ENCODE peak calls at places on chromosomes 7 and 10, in eight cellular contexts. Q, T, K, F, N, M, I and W are unnamed samples.

GRCh38 chr7:94423865-94424264 is 29.2 kb downstream of the COL1A2 start:
- DNase-seq in N (no peak), Q (no peak), I (no peak), K (no peak), F (no peak), M (no peak), T (peak; percentile 70), W (no peak)

GRCh38 chr7:16657656-16658279 is 11.8 kb downstream of the BZW2 start:
- DNase-seq in M (no peak), I (peak; percentile 47), F (no peak), T (peak; percentile 91), K (no peak), N (peak; percentile 47), Q (no peak), W (no peak)

GRCh38 chr10:133264455-133264854 is 12.2 kb downstream of the ADAM8 start:
- DNase-seq in T (no peak), I (no peak), K (no peak), Q (peak; percentile 39), N (no peak), M (no peak), F (no peak), W (no peak)

GRCh38 chr7:122752583-122752982 is 49.9 kb upstream of the RNF148 start:
- DNase-seq in K (no peak), T (no peak), I (no peak), M (no peak), F (no peak), Q (no peak), N (no peak), W (no peak)

GRCh38 chr7:129427646-129428045 is 6.6 kb upstream of the STRIP2 start:
- DNase-seq in F (no peak), N (no peak), I (no peak), Q (no peak), M (no peak), T (no peak), K (no peak), W (no peak)

GRCh38 chr7:149686001-149686400 is 87.4 kb downstream of the ZNF467 start:
- DNase-seq in M (no peak), K (no peak), Q (no peak), N (no peak), F (no peak), T (peak; percentile 68), I (no peak), W (no peak)

GRCh38 chr7:130560972-130561371 is 69.1 kb downstream of the MEST start:
- DNase-seq in F (peak; percentile 70), I (no peak), N (no peak), Q (no peak), M (peak; percentile 60), T (peak; percentile 51), K (peak; percentile 69), W (no peak)

GRCh38 chr10:132965411-132966057 is 23.2 kb upstream of the CFAP46 start:
- DNase-seq in I (no peak), T (no peak), K (no peak), M (no peak), F (no peak), N (no peak), Q (peak; percentile 16), W (no peak)

GRCh38 chr7:1931951-1932270 is 261.8 kb downstream of the ELFN1 start:
- DNase-seq in Q (no peak), F (no peak), T (no peak), K (no peak), N (no peak), M (no peak), I (no peak), W (no peak)

GRCh38 chr7:68547794-68548193 is 1050.5 kb upstream of the AUTS2 start:
- DNase-seq in I (no peak), Q (no peak), T (no peak), K (no peak), F (no peak), N (no peak), M (no peak), W (no peak)